ENCODE peak calls at places on chromosomes 4 and X, in eight cellular contexts. O is activated T-helper 1 cell treated with anti-CD3 and anti-CD28 coated beads, Interleukin-2, amount 50 U/mL, for 16 hours; U is ovary; V is fibroblast of the conjunctiva; W is activated CD4-positive, alpha-beta T cell treated with anti-CD3 and anti-CD28 coated beads, Interleukin-2, amount 10 ng/mL, durations not matched to agents 7 days and 5 days; Q is effector memory CD4-positive, alpha-beta T cell; J is pancreas; I is posterior cingulate gyrus. F is an unnamed sample.

GRCh38 chr4:33091961-33092360 is 2371.8 kb downstream of the PCDH7 start:
- DNase-seq in O (no peak), U (no peak), V (no peak), W (no peak), Q (no peak), J (no peak), I (no peak), F (no peak)

GRCh38 chr4:157992038-157992706 is 180.7 kb downstream of the GASK1B start:
- DNase-seq in O (no peak), U (peak), V (peak), W (peak), Q (no peak), J (no peak), I (no peak), F (no peak)

GRCh38 chr4:169136796-169137554 is 126.9 kb upstream of the CBR4 start:
- DNase-seq in O (no peak), U (no peak), V (no peak), W (no peak), Q (no peak), J (no peak), I (no peak), F (no peak)

GRCh38 chr4:121256346-121256745 is 92.2 kb upstream of the TNIP3 start:
- DNase-seq in O (no peak), U (no peak), V (peak), W (peak), Q (peak), J (no peak), I (no peak), F (no peak)

GRCh38 chrX:115564243-115564642 is 3.3 kb downstream of the PLS3 start:
- DNase-seq in O (no peak), U (no peak), V (no peak), W (no peak), Q (no peak), J (no peak), I (no peak), F (no peak)

GRCh38 chr4:185256444-185256843 is 47.0 kb downstream of the SNX25 start:
- DNase-seq in O (no peak), U (no peak), V (no peak), W (no peak), Q (no peak), J (no peak), I (no peak), F (no peak)

GRCh38 chrX:130330706-130331105 is 9.0 kb upstream of the SLC25A14 start:
- DNase-seq in O (no peak), U (peak), V (peak), W (peak), Q (no peak), J (peak), I (peak), F (peak)

GRCh38 chrX:111003118-111003517 is 92.9 kb upstream of the PAK3 start:
- DNase-seq in O (no peak), U (no peak), V (no peak), W (no peak), Q (no peak), J (no peak), I (no peak), F (no peak)

GRCh38 chr4:54315561-54315960 is 86.5 kb downstream of the PDGFRA start:
- DNase-seq in O (no peak), U (no peak), V (no peak), W (no peak), Q (no peak), J (no peak), I (no peak), F (no peak)

GRCh38 chrX:112826020-112826419 is 14.6 kb downstream of the AMOT start:
- DNase-seq in O (no peak), U (no peak), V (no peak), W (no peak), Q (no peak), J (no peak), I (no peak), F (no peak)

GRCh38 chrX:24396236-24396929 is 35.9 kb downstream of the SUPT20HL1 start:
- DNase-seq in O (no peak), U (no peak), V (peak), W (no peak), Q (no peak), J (no peak), I (no peak), F (no peak)

GRCh38 chrX:122475306-122475705 is 708.8 kb upstream of the GRIA3 start:
- DNase-seq in O (no peak), U (no peak), V (no peak), W (no peak), Q (no peak), J (no peak), I (no peak), F (no peak)

GRCh38 chrX:153635788-153636668 is 11.0 kb upstream of the DUSP9 start:
- DNase-seq in O (no peak), U (no peak), V (no peak), W (peak), Q (no peak), J (no peak), I (peak), F (no peak)

GRCh38 chr4:168432419-168433146 is 47.7 kb downstream of the DDX60L start:
- DNase-seq in O (no peak), U (no peak), V (no peak), W (no peak), Q (no peak), J (no peak), I (no peak), F (no peak)

GRCh38 chr4:33482773-33483172 is 2761.5 kb downstream of the ARAP2 start:
- DNase-seq in O (no peak), U (no peak), V (no peak), W (no peak), Q (no peak), J (no peak), I (no peak), F (no peak)

GRCh38 chr4:168993724-168994510 is 16.1 kb downstream of the CBR4 start:
- DNase-seq in O (no peak), U (no peak), V (no peak), W (no peak), Q (no peak), J (no peak), I (no peak), F (no peak)

GRCh38 chr4:89254847-89255246 is 52.8 kb downstream of the GPRIN3 start:
- DNase-seq in O (no peak), U (no peak), V (no peak), W (peak), Q (peak), J (peak), I (no peak), F (no peak)

GRCh38 chr4:169222768-169223167 is 48.0 kb downstream of the SH3RF1 start:
- DNase-seq in O (no peak), U (no peak), V (no peak), W (no peak), Q (no peak), J (no peak), I (no peak), F (no peak)

GRCh38 chrX:133402830-133403625 is 12.3 kb downstream of the GPC4 start:
- DNase-seq in O (no peak), U (no peak), V (no peak), W (no peak), Q (no peak), J (no peak), I (no peak), F (no peak)

GRCh38 chr4:13483142-13484044 is 747 bp downstream of the RAB28 start:
- DNase-seq in O (no peak), U (no peak), V (peak), W (peak), Q (no peak), J (no peak), I (no peak), F (no peak)

GRCh38 chr4:108889696-108890475 is 127.0 kb upstream of the ETNPPL start:
- DNase-seq in O (no peak), U (no peak), V (no peak), W (no peak), Q (no peak), J (no peak), I (no peak), F (no peak)

GRCh38 chr4:121776610-121777401 is 11.8 kb upstream of the SMIM43 start:
- DNase-seq in O (no peak), U (no peak), V (no peak), W (no peak), Q (no peak), J (no peak), I (no peak), F (no peak)

GRCh38 chr4:56937262-56937661 is 29.6 kb downstream of the REST start:
- DNase-seq in O (no peak), U (no peak), V (peak), W (no peak), Q (no peak), J (no peak), I (no peak), F (no peak)